ENCODE peak calls at places on chromosomes 3 and 15, in five cellular contexts. Y, M, A, Z and L are unnamed samples.
A peak's percentile ranks its signal among the peaks of the same experiment; 100 is the strongest.

GRCh38 chr15:62365795-62366442 is 200.8 kb upstream of the C2CD4B start:
- DNase-seq in Y (no peak), M (no peak), A (no peak), Z (no peak), L (no peak)

GRCh38 chr3:188889070-188889491 is 282.7 kb upstream of the TPRG1 start:
- DNase-seq in Y (no peak), M (no peak), A (no peak), Z (no peak), L (no peak)

GRCh38 chr15:59329570-59330350 is 42.9 kb downstream of the MYO1E start:
- DNase-seq in Y (no peak), M (no peak), A (no peak), Z (no peak), L (no peak)

GRCh38 chr15:31328425-31328998 is 1.9 kb downstream of the KLF13 start:
- DNase-seq in Y (no peak), M (no peak), A (no peak), Z (no peak), L (no peak)

GRCh38 chr3:43161684-43162512 is 56.0 kb upstream of the POMGNT2 start:
- DNase-seq in Y (no peak), M (no peak), A (no peak), Z (peak; percentile 34), L (peak; percentile 36)

GRCh38 chr3:171380084-171380483 is 80.1 kb downstream of the TNIK start:
- DNase-seq in Y (no peak), M (no peak), A (no peak), Z (no peak), L (no peak)

GRCh38 chr15:39961051-39961450 is 27.1 kb downstream of the EIF2AK4 start:
- DNase-seq in Y (no peak), M (no peak), A (no peak), Z (no peak), L (no peak)

GRCh38 chr3:9913601-9914000 is 3.3 kb upstream of the IL17RC start:
- DNase-seq in Y (no peak), M (no peak), A (no peak), Z (no peak), L (no peak)

GRCh38 chr3:106272302-106272701 is 403.5 kb upstream of the CBLB start:
- DNase-seq in Y (no peak), M (no peak), A (no peak), Z (no peak), L (no peak)

GRCh38 chr15:52148409-52148808 is 35.8 kb upstream of the BCL2L10 start:
- DNase-seq in Y (no peak), M (no peak), A (no peak), Z (no peak), L (no peak)

GRCh38 chr3:87350367-87351199 is 74.2 kb upstream of the POU1F1 start:
- DNase-seq in Y (no peak), M (no peak), A (no peak), Z (peak; percentile 68), L (peak; percentile 53)

GRCh38 chr3:49707113-49707480 is 12.4 kb downstream of the AMIGO3 start:
- DNase-seq in Y (no peak), M (no peak), A (no peak), Z (no peak), L (no peak)

GRCh38 chr3:42492508-42493080 is 9.8 kb upstream of the VIPR1 start:
- DNase-seq in Y (no peak), M (no peak), A (peak; percentile 6), Z (no peak), L (no peak)

GRCh38 chr3:149967067-149967685 is 3.5 kb downstream of the PFN2 start:
- DNase-seq in Y (no peak), M (no peak), A (no peak), Z (peak; percentile 28), L (peak; percentile 59)

GRCh38 chr15:60673918-60674558 is 195.1 kb upstream of the ICE2 start:
- DNase-seq in Y (no peak), M (peak; percentile 32), A (peak; percentile 38), Z (no peak), L (peak; percentile 95)

GRCh38 chr3:107404727-107405519 is 27.7 kb downstream of the CCDC54 start:
- DNase-seq in Y (no peak), M (no peak), A (no peak), Z (no peak), L (no peak)

GRCh38 chr3:187746479-187747335 is 1.4 kb upstream of the BCL6 start:
- DNase-seq in Y (no peak), M (no peak), A (no peak), Z (peak; percentile 69), L (no peak)

GRCh38 chr15:71437919-71438318 is 322.6 kb downstream of the THSD4 start:
- DNase-seq in Y (no peak), M (no peak), A (no peak), Z (no peak), L (peak; percentile 13)

GRCh38 chr3:172148269-172148668 is 108.9 kb downstream of the FNDC3B start:
- DNase-seq in Y (no peak), M (no peak), A (no peak), Z (no peak), L (peak; percentile 56)

GRCh38 chr3:31213869-31214486 is 318.7 kb upstream of the STT3B start:
- DNase-seq in Y (no peak), M (no peak), A (no peak), Z (no peak), L (no peak)

GRCh38 chr3:176785207-176785606 is 412.1 kb downstream of the TBL1XR1 start:
- DNase-seq in Y (no peak), M (no peak), A (no peak), Z (no peak), L (no peak)